ENCODE peak calls at places on chromosome 21, in seven cellular contexts. Q is CD8-positive, alpha-beta T cell; R is thoracic aorta; V is HL-60; G is prostate gland; A is fibroblast of mammary gland; Y is cardiac fibroblast. M is an unnamed sample.

GRCh38 chr21:31780944-31781343 is 49.0 kb upstream of the SCAF4 start:
- DNase-seq in Q (no peak), R (no peak), V (no peak), G (no peak), A (no peak), Y (no peak), M (peak)

GRCh38 chr21:33024278-33025103 is 1.2 kb upstream of the OLIG2 start:
- DNase-seq in Q (no peak), R (no peak), V (no peak), G (no peak), A (no peak), Y (no peak), M (no peak)

GRCh38 chr21:44711327-44712202 is at the start of gene TSPEAR:
- DNase-seq in Q (no peak), R (no peak), V (no peak), G (no peak), A (no peak), Y (no peak), M (peak)

GRCh38 chr21:44473915-44474555 is 18.7 kb downstream of the LRRC3 start:
- DNase-seq in Q (no peak), R (no peak), V (no peak), G (no peak), A (no peak), Y (no peak), M (no peak)

GRCh38 chr21:43803558-43804300 is 14.4 kb downstream of the RRP1 start:
- DNase-seq in Q (no peak), R (no peak), V (no peak), G (no peak), A (no peak), Y (no peak), M (no peak)

GRCh38 chr21:36962098-36962780 is 4.2 kb downstream of the HLCS start:
- DNase-seq in Q (no peak), R (no peak), V (no peak), G (no peak), A (no peak), Y (no peak), M (no peak)

GRCh38 chr21:36663033-36663855 is 35.7 kb upstream of the SIM2 start:
- DNase-seq in Q (no peak), R (no peak), V (no peak), G (no peak), A (peak), Y (peak), M (no peak)

GRCh38 chr21:28402616-28402989 is 590.1 kb downstream of the LTN1 start:
- DNase-seq in Q (no peak), R (no peak), V (no peak), G (no peak), A (peak), Y (peak), M (no peak)

GRCh38 chr21:46219591-46220239 is 8.9 kb downstream of the LSS start:
- DNase-seq in Q (no peak), R (no peak), V (no peak), G (no peak), A (no peak), Y (no peak), M (no peak)

GRCh38 chr21:44572959-44573583 is 458 bp upstream of the KRTAP10-4 start:
- DNase-seq in Q (no peak), R (no peak), V (no peak), G (no peak), A (no peak), Y (peak), M (no peak)

GRCh38 chr21:33428669-33429068 is 25.5 kb downstream of the IFNGR2 start:
- DNase-seq in Q (no peak), R (no peak), V (no peak), G (peak), A (peak), Y (peak), M (no peak)

GRCh38 chr21:43361493-43362296 is 65.2 kb downstream of the SIK1 start:
- DNase-seq in Q (peak), R (no peak), V (no peak), G (peak), A (peak), Y (peak), M (peak)

GRCh38 chr21:18722193-18722592 is 318.6 kb upstream of the TMPRSS15 start:
- DNase-seq in Q (no peak), R (no peak), V (no peak), G (no peak), A (no peak), Y (no peak), M (no peak)

GRCh38 chr21:17270234-17270633 is 242.6 kb upstream of the CXADR start:
- DNase-seq in Q (no peak), R (no peak), V (no peak), G (peak), A (peak), Y (peak), M (peak)

DNA sequence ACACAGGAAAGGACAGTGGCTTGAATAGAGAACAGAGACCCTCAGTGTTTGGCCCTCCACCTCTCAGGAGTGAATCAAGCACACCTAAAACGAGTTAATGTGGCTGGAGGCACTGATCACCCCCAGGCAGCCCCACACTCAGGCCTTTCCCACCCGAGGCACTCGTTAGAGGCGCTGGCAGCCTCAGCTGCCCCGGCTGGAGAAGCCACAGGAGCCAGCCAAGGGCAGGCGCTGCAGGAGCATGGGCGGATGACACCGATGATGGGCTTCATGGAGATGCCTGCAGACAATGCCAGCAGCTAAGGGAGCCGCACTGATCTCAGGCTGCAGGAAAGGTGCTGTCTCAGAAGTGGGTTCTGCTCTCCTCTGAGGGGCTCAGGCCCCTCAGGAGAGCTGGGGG is 24.1 kb upstream of the ABCG1 start:
- DNase-seq in Q (no peak), R (no peak), V (no peak), G (no peak), A (no peak), Y (no peak), M (no peak)
- H3K4me3 ChIP-seq in Q (no peak), R (no peak), V (no peak), G (no peak), A (no peak), Y (no peak), M (no peak)

DNA sequence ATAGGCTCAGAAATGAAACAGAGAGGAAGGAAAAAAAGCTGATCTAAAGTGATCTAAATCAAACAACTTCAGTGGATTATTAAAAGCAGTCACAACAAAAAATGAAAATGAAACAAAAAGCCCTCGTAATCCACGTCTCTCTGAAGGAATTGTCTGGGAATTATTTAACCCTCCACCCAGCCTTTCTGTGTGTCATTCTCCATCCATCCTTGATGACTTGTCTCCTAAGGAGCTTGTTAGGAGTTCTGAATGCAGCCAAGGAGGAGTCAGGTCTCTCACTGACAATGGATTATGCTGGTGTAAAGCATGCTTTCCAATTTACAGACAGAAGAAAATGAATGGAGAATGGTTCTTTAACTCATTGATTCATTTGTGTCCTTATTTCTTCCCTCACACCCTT is 359.3 kb upstream of the RUNX1 start:
- DNase-seq in Q (no peak), R (no peak), V (no peak), G (no peak), A (peak), Y (peak), M (no peak)
- H3K4me3 ChIP-seq in Q (no peak), R (peak), V (no peak), G (no peak), A (no peak), Y (no peak), M (no peak)

DNA sequence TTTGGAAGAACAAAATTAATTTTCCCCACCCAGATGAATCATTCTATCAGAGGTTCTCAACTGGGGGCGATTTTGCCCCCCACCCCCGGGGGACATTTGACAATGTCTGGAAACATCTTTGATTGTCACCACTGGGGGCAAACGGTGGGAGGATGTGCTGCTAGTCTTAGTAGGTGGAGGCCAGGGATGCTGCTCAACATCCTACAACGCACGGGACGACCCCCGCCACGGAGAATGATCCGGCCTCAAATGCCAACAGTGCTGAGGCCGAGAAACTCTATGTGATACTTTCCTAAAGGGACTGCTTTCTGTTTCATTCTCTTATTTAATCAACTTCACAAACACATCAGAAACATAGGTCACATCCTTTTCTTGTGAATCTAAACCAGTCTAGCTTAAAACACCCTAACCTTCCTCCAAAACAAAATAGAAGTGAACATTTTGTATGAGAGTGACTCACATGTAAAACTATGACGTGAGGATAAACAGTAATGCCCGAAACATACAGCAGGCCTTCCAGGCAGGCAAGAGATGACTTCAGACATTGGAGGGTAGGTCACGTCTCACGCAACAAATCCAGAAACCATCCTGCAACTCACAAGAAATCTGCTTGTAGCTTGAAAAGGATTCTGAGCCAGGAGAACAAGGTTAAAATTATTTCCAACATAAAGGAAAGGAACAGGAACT is 37.2 kb upstream of the ETS2 start:
- DNase-seq in Q (peak), R (peak), V (no peak), G (no peak), A (peak), Y (peak), M (peak)
- H3K4me3 ChIP-seq in Q (no peak), R (peak), V (no peak), G (no peak), A (no peak), Y (no peak), M (no peak)

GRCh38 chr21:20998456-20998789 is 214 bp downstream of the NCAM2 start:
- DNase-seq in Q (no peak), R (no peak), V (no peak), G (no peak), A (no peak), Y (no peak), M (no peak)
- H3K4me3 ChIP-seq in Q (peak), R (peak), V (peak), G (peak), A (peak), Y (peak), M (peak)

GRCh38 chr21:25586242-25586805 is 21.0 kb downstream of the MRPL39 start:
- DNase-seq in Q (no peak), R (no peak), V (no peak), G (no peak), A (no peak), Y (no peak), M (no peak)
- H3K4me3 ChIP-seq in Q (no peak), R (no peak), V (no peak), G (no peak), A (no peak), Y (no peak), M (no peak)